ENCODE peak calls at places on chromosomes 4 and X, in six cellular contexts. W, B, J, F, I and S are unnamed samples.
A peak's percentile ranks its signal among the peaks of the same experiment; 100 is the strongest.

GRCh38 chr4:6941796-6942195 is 32.2 kb downstream of the TBC1D14 start:
- DNase-seq in W (no peak), I (no peak), B (no peak), J (no peak), F (no peak), S (no peak)

GRCh38 chrX:22634751-22635150 is 362.0 kb downstream of the CBLL2 start:
- DNase-seq in I (no peak), J (no peak), B (no peak), W (no peak), F (no peak), S (no peak)

GRCh38 chrX:77779695-77780094 is 6.3 kb downstream of the ATRX start:
- DNase-seq in F (no peak), W (no peak), B (no peak), I (no peak), J (no peak), S (no peak)

GRCh38 chrX:17007134-17007768 is 60.8 kb downstream of the REPS2 start:
- DNase-seq in J (no peak), F (no peak), B (no peak), W (no peak), I (no peak), S (no peak)

GRCh38 chr4:108060164-108060563 is 70.5 kb downstream of the HADH start:
- DNase-seq in F (peak; percentile 6), W (peak; percentile 75), I (no peak), J (no peak), B (no peak), S (no peak)

GRCh38 chr4:184376923-184377322 is 97.4 kb downstream of the IRF2 start:
- DNase-seq in W (no peak), B (no peak), I (no peak), J (no peak), F (no peak), S (no peak)

GRCh38 chrX:104343408-104344129 is 88.8 kb upstream of the ESX1 start:
- DNase-seq in F (no peak), J (peak; percentile 60), I (no peak), W (peak; percentile 79), B (peak; percentile 20), S (peak; percentile 9)

GRCh38 chr4:140135529-140136021 is 18.4 kb downstream of the MAML3 start:
- DNase-seq in F (peak; percentile 66), J (peak; percentile 15), W (no peak), B (no peak), I (peak; percentile 84), S (no peak)

GRCh38 chr4:4386296-4386735 is 586 bp upstream of the NSG1 start:
- DNase-seq in J (no peak), F (peak; percentile 42), W (no peak), I (no peak), B (peak; percentile 52), S (peak; percentile 11)

GRCh38 chr4:186554485-186554884 is 882 bp downstream of the MTNR1A start:
- DNase-seq in I (no peak), F (peak; percentile 50), W (peak; percentile 71), B (no peak), J (peak; percentile 82), S (no peak)

GRCh38 chr4:173522160-173522873 is 7.7 kb downstream of the HAND2 start:
- DNase-seq in F (peak; percentile 10), B (no peak), I (peak; percentile 97), J (peak; percentile 71), W (peak; percentile 18), S (no peak)

GRCh38 chr4:98620087-98620784 is 38.2 kb downstream of the TSPAN5 start:
- DNase-seq in I (no peak), F (peak; percentile 17), B (no peak), W (no peak), J (no peak), S (no peak)

GRCh38 chr4:188934320-188934975 is 795.2 kb downstream of the TRIML1 start:
- DNase-seq in I (no peak), J (no peak), B (no peak), W (no peak), F (no peak), S (no peak)

GRCh38 chrX:136268051-136269048 is 17.1 kb upstream of the MAP7D3 start:
- DNase-seq in I (no peak), B (peak; percentile 33), F (no peak), W (peak; percentile 27), J (peak; percentile 32), S (peak; percentile 34)